ENCODE peak calls at places on chromosomes 11 and 22, in seven cellular contexts. One of them, this sample, is unnamed.

GRCh38 chr11:93192163-93192562 is 5.6 kb downstream of the SLC36A4 start:
- DNase-seq in tibial nerve: no peak
- DNase-seq in endothelial cell of umbilical vein: no peak
- DNase-seq in fibroblast of pulmonary artery: peak
- DNase-seq in HS-27A: no peak
- DNase-seq in T follicular helper cell: no peak
- DNase-seq in EL: no peak
- DNase-seq in this sample: no peak

GRCh38 chr11:123308077-123308476 is 113.0 kb upstream of the CLMP start:
- DNase-seq in fibroblast of pulmonary artery: peak
- DNase-seq in HS-27A: no peak
- DNase-seq in EL: peak
- DNase-seq in tibial nerve: peak
- DNase-seq in T follicular helper cell: no peak
- DNase-seq in endothelial cell of umbilical vein: peak
- DNase-seq in this sample: no peak

GRCh38 chr11:19934828-19935259 is 222.2 kb downstream of the NAV2 start:
- DNase-seq in HS-27A: no peak
- DNase-seq in T follicular helper cell: no peak
- DNase-seq in tibial nerve: peak
- DNase-seq in endothelial cell of umbilical vein: no peak
- DNase-seq in EL: peak
- DNase-seq in fibroblast of pulmonary artery: peak
- DNase-seq in this sample: no peak

GRCh38 chr11:27471588-27472397 is 797 bp downstream of the LGR4 start:
- DNase-seq in endothelial cell of umbilical vein: peak
- DNase-seq in tibial nerve: peak
- DNase-seq in HS-27A: no peak
- DNase-seq in EL: no peak
- DNase-seq in fibroblast of pulmonary artery: peak
- DNase-seq in T follicular helper cell: no peak
- DNase-seq in this sample: peak

GRCh38 chr11:19567996-19568395 is 144.6 kb upstream of the NAV2 start:
- DNase-seq in EL: no peak
- DNase-seq in T follicular helper cell: no peak
- DNase-seq in endothelial cell of umbilical vein: no peak
- DNase-seq in HS-27A: no peak
- DNase-seq in fibroblast of pulmonary artery: no peak
- DNase-seq in tibial nerve: no peak
- DNase-seq in this sample: no peak

GRCh38 chr22:29596408-29596807 is 7.0 kb upstream of the NF2 start:
- DNase-seq in HS-27A: no peak
- DNase-seq in EL: no peak
- DNase-seq in T follicular helper cell: no peak
- DNase-seq in tibial nerve: no peak
- DNase-seq in fibroblast of pulmonary artery: no peak
- DNase-seq in endothelial cell of umbilical vein: no peak
- DNase-seq in this sample: no peak

GRCh38 chr11:108958446-108959123 is 293.7 kb downstream of the DDX10 start:
- DNase-seq in tibial nerve: no peak
- DNase-seq in T follicular helper cell: no peak
- DNase-seq in endothelial cell of umbilical vein: peak
- DNase-seq in EL: peak
- DNase-seq in fibroblast of pulmonary artery: peak
- DNase-seq in HS-27A: no peak
- DNase-seq in this sample: no peak

GRCh38 chr22:44386386-44387035 is 73.8 kb upstream of the SHISAL1 start:
- DNase-seq in endothelial cell of umbilical vein: no peak
- DNase-seq in T follicular helper cell: no peak
- DNase-seq in tibial nerve: no peak
- DNase-seq in fibroblast of pulmonary artery: no peak
- DNase-seq in EL: no peak
- DNase-seq in HS-27A: no peak
- DNase-seq in this sample: no peak

GRCh38 chr11:118427707-118428106 is 8.6 kb upstream of the KMT2A start:
- DNase-seq in T follicular helper cell: no peak
- DNase-seq in EL: no peak
- DNase-seq in fibroblast of pulmonary artery: no peak
- DNase-seq in tibial nerve: no peak
- DNase-seq in HS-27A: no peak
- DNase-seq in endothelial cell of umbilical vein: no peak
- DNase-seq in this sample: no peak

GRCh38 chr11:66313321-66314185 is 3.3 kb downstream of the CD248 start:
- DNase-seq in EL: peak
- DNase-seq in endothelial cell of umbilical vein: no peak
- DNase-seq in tibial nerve: no peak
- DNase-seq in HS-27A: no peak
- DNase-seq in T follicular helper cell: no peak
- DNase-seq in fibroblast of pulmonary artery: peak
- DNase-seq in this sample: no peak

GRCh38 chr11:64767344-64768299 is 7.8 kb upstream of the PYGM start:
- DNase-seq in T follicular helper cell: peak
- DNase-seq in EL: peak
- DNase-seq in HS-27A: no peak
- DNase-seq in tibial nerve: peak
- DNase-seq in endothelial cell of umbilical vein: peak
- DNase-seq in fibroblast of pulmonary artery: peak
- DNase-seq in this sample: peak

GRCh38 chr11:36540998-36541397 is 26.8 kb upstream of the RAG1 start:
- DNase-seq in T follicular helper cell: no peak
- DNase-seq in HS-27A: peak
- DNase-seq in fibroblast of pulmonary artery: peak
- DNase-seq in endothelial cell of umbilical vein: peak
- DNase-seq in EL: peak
- DNase-seq in tibial nerve: no peak
- DNase-seq in this sample: no peak

GRCh38 chr11:134486704-134487103 is 74.7 kb upstream of the B3GAT1 start:
- DNase-seq in T follicular helper cell: no peak
- DNase-seq in HS-27A: no peak
- DNase-seq in EL: no peak
- DNase-seq in endothelial cell of umbilical vein: no peak
- DNase-seq in fibroblast of pulmonary artery: no peak
- DNase-seq in tibial nerve: no peak
- DNase-seq in this sample: no peak

GRCh38 chr22:45934659-45935341 is 42.2 kb downstream of the WNT7B start:
- DNase-seq in fibroblast of pulmonary artery: peak
- DNase-seq in T follicular helper cell: no peak
- DNase-seq in EL: peak
- DNase-seq in endothelial cell of umbilical vein: no peak
- DNase-seq in tibial nerve: no peak
- DNase-seq in HS-27A: peak
- DNase-seq in this sample: no peak

GRCh38 chr22:46007848-46008261 is 30.9 kb upstream of the WNT7B start:
- DNase-seq in EL: peak
- DNase-seq in T follicular helper cell: no peak
- DNase-seq in fibroblast of pulmonary artery: peak
- DNase-seq in endothelial cell of umbilical vein: peak
- DNase-seq in HS-27A: no peak
- DNase-seq in tibial nerve: peak
- DNase-seq in this sample: no peak

GRCh38 chr11:70503201-70503877 is 105.0 kb downstream of the CTTN start:
- DNase-seq in EL: no peak
- DNase-seq in fibroblast of pulmonary artery: no peak
- DNase-seq in T follicular helper cell: no peak
- DNase-seq in HS-27A: no peak
- DNase-seq in endothelial cell of umbilical vein: no peak
- DNase-seq in tibial nerve: no peak
- DNase-seq in this sample: no peak

GRCh38 chr11:91136631-91137030 is 913.8 kb upstream of the CHORDC1 start:
- DNase-seq in fibroblast of pulmonary artery: no peak
- DNase-seq in T follicular helper cell: no peak
- DNase-seq in EL: peak
- DNase-seq in tibial nerve: no peak
- DNase-seq in endothelial cell of umbilical vein: no peak
- DNase-seq in HS-27A: no peak
- DNase-seq in this sample: no peak